ENCODE peak calls at places on chromosomes 3 and 15, in five cellular contexts. G is HuH-7; K is Kasumi-1; X is CD8-positive, alpha-beta memory T cell; Z is posterior vena cava. Y is an unnamed sample.

GRCh38 chr3:77541203-77541922 is 501.5 kb downstream of the ROBO2 start:
- DNase-seq in G (no peak), K (no peak), X (no peak), Z (no peak), Y (no peak)

GRCh38 chr3:39269528-39269927 is 10.3 kb downstream of the CX3CR1 start:
- DNase-seq in G (no peak), K (no peak), X (no peak), Z (no peak), Y (no peak)

GRCh38 chr15:37079726-37080125 is 20.6 kb downstream of the MEIS2 start:
- DNase-seq in G (no peak), K (no peak), X (no peak), Z (no peak), Y (no peak)

GRCh38 chr15:74406992-74407705 is 26.6 kb downstream of the SEMA7A start:
- DNase-seq in G (no peak), K (no peak), X (no peak), Z (no peak), Y (peak)

GRCh38 chr3:11769704-11770103 is 77.0 kb downstream of the TAMM41 start:
- DNase-seq in G (no peak), K (no peak), X (no peak), Z (no peak), Y (no peak)

GRCh38 chr3:42263354-42264346 is 2.3 kb downstream of the CCK start:
- DNase-seq in G (no peak), K (no peak), X (no peak), Z (no peak), Y (no peak)

GRCh38 chr3:25473246-25473645 is 45.2 kb downstream of the RARB start:
- DNase-seq in G (no peak), K (no peak), X (no peak), Z (no peak), Y (peak)

GRCh38 chr3:57164217-57164605 is 942 bp downstream of the IL17RD start:
- DNase-seq in G (no peak), K (no peak), X (no peak), Z (peak), Y (peak)

GRCh38 chr3:157572559-157573270 is 69.5 kb upstream of the VEPH1 start:
- DNase-seq in G (peak), K (peak), X (no peak), Z (no peak), Y (peak)

GRCh38 chr15:88769161-88769971 is 33.9 kb upstream of the ACAN start:
- DNase-seq in G (no peak), K (no peak), X (no peak), Z (peak), Y (no peak)

GRCh38 chr3:58082047-58082446 is 73.8 kb downstream of the FLNB start:
- DNase-seq in G (no peak), K (peak), X (no peak), Z (no peak), Y (peak)

GRCh38 chr3:106083207-106083606 is 214.4 kb upstream of the CBLB start:
- DNase-seq in G (no peak), K (no peak), X (no peak), Z (no peak), Y (no peak)

GRCh38 chr15:77064539-77065308 is 6.2 kb downstream of the TSPAN3 start:
- DNase-seq in G (no peak), K (no peak), X (no peak), Z (no peak), Y (peak)

GRCh38 chr15:56524915-56525314 is 60.0 kb upstream of the MNS1 start:
- DNase-seq in G (no peak), K (no peak), X (no peak), Z (no peak), Y (peak)

GRCh38 chr3:195441476-195441970 is 1.3 kb downstream of the ACAP2 start:
- DNase-seq in G (no peak), K (no peak), X (no peak), Z (peak), Y (no peak)

GRCh38 chr3:41688595-41689380 is 273.1 kb downstream of the ULK4 start:
- DNase-seq in G (peak), K (no peak), X (no peak), Z (no peak), Y (no peak)

GRCh38 chr15:67828969-67829646 is 3.8 kb downstream of the SKOR1 start:
- DNase-seq in G (no peak), K (no peak), X (no peak), Z (peak), Y (no peak)

GRCh38 chr3:191521055-191521454 is 60.1 kb downstream of the PYDC2 start:
- DNase-seq in G (no peak), K (no peak), X (no peak), Z (no peak), Y (no peak)

Y was measured in EL.